ENCODE peak calls at places on chromosomes 13 and 19, in ten cellular contexts. H, P, E, T, Y, N, K, V, Z and B are unnamed samples.
A peak's percentile ranks its signal among the peaks of the same experiment; 100 is the strongest.

GRCh38 chr13:36054041-36054440 is 77.1 kb downstream of the DCLK1 start:
- DNase-seq in H (no peak), P (no peak), E (no peak), T (no peak), Y (no peak), N (no peak), K (no peak), V (no peak), Z (no peak), B (no peak)

GRCh38 chr19:39170398-39171231 is 26.1 kb upstream of the NCCRP1 start:
- DNase-seq in H (no peak), P (no peak), E (no peak), T (no peak), Y (no peak), N (no peak), K (no peak), V (no peak), Z (no peak), B (no peak)

GRCh38 chr13:48078251-48078656 is 16.6 kb downstream of the MED4 start:
- DNase-seq in H (no peak), P (peak; percentile 42), E (peak; percentile 61), T (no peak), Y (no peak), N (peak; percentile 3), K (no peak), V (peak; percentile 4), Z (no peak), B (no peak)

GRCh38 chr19:43229315-43229714 is 23.9 kb upstream of the PSG4 start:
- DNase-seq in H (no peak), P (peak; percentile 51), E (peak; percentile 38), T (no peak), Y (no peak), N (peak; percentile 11), K (no peak), V (peak; percentile 51), Z (no peak), B (no peak)

GRCh38 chr19:40585677-40586422 is 9.2 kb downstream of the SHKBP1 start:
- DNase-seq in H (no peak), P (peak; percentile 90), E (peak; percentile 92), T (no peak), Y (no peak), N (peak; percentile 70), K (no peak), V (peak; percentile 75), Z (no peak), B (no peak)

GRCh38 chr13:79943633-79944032 is 397.3 kb downstream of the SPRY2 start:
- DNase-seq in H (no peak), P (peak; percentile 46), E (peak; percentile 76), T (no peak), Y (no peak), N (no peak), K (peak; percentile 34), V (no peak), Z (no peak), B (no peak)

GRCh38 chr19:39270091-39270871 is 2.1 kb downstream of the IFNL2 start:
- DNase-seq in H (no peak), P (no peak), E (no peak), T (no peak), Y (no peak), N (no peak), K (no peak), V (peak; percentile 30), Z (no peak), B (no peak)

GRCh38 chr19:29529646-29530548 is 4.1 kb downstream of the VSTM2B start:
- DNase-seq in H (no peak), P (no peak), E (no peak), T (no peak), Y (no peak), N (no peak), K (no peak), V (no peak), Z (no peak), B (no peak)

GRCh38 chr13:113741101-113741731 is 17.8 kb upstream of the TMEM255B start:
- DNase-seq in H (no peak), P (no peak), E (peak; percentile 78), T (no peak), Y (no peak), N (peak; percentile 42), K (no peak), V (no peak), Z (no peak), B (no peak)

GRCh38 chr19:13797870-13798269 is 2.6 kb downstream of the ZSWIM4 start:
- DNase-seq in H (no peak), P (peak; percentile 81), E (peak; percentile 61), T (no peak), Y (peak; percentile 43), N (peak; percentile 94), K (peak; percentile 18), V (peak; percentile 85), Z (no peak), B (peak; percentile 58)

GRCh38 chr19:47228168-47228936 is 2.6 kb downstream of the BBC3 start:
- DNase-seq in H (no peak), P (peak; percentile 41), E (peak; percentile 31), T (no peak), Y (peak; percentile 60), N (no peak), K (no peak), V (peak; percentile 57), Z (peak; percentile 63), B (no peak)

GRCh38 chr19:6476155-6476895 is 5.3 kb downstream of the DENND1C start:
- DNase-seq in H (peak; percentile 14), P (peak; percentile 83), E (peak; percentile 31), T (peak; percentile 86), Y (peak; percentile 65), N (peak; percentile 23), K (peak; percentile 24), V (peak; percentile 38), Z (peak; percentile 81), B (no peak)

GRCh38 chr19:13353625-13354024 is 152.7 kb downstream of the CACNA1A start:
- DNase-seq in H (no peak), P (no peak), E (no peak), T (no peak), Y (no peak), N (no peak), K (no peak), V (no peak), Z (no peak), B (no peak)

GRCh38 chr13:81171065-81171647 is 830.2 kb upstream of the SPRY2 start:
- DNase-seq in H (no peak), P (peak; percentile 28), E (no peak), T (no peak), Y (no peak), N (peak; percentile 3), K (no peak), V (peak; percentile 6), Z (no peak), B (no peak)